ENCODE peak calls at places on chromosomes 7 and 10, in five cellular contexts. O is CD8-positive, alpha-beta T cell; D is Peyer's patch; V is mammary epithelial cell; L is MM.1S. P is an unnamed sample.

GRCh38 chr7:64744680-64745079 is 49.5 kb upstream of the ZNF138 start:
- DNase-seq in O (no peak), D (no peak), V (no peak), L (no peak), P (no peak)

GRCh38 chr7:24406053-24406561 is 122.1 kb downstream of the NPY start:
- DNase-seq in O (no peak), D (no peak), V (peak), L (peak), P (peak)

GRCh38 chr10:32054087-32054486 is 2.1 kb downstream of the KIF5B start:
- DNase-seq in O (no peak), D (no peak), V (peak), L (peak), P (no peak)

GRCh38 chr7:103031781-103032180 is 42.8 kb downstream of the FBXL13 start:
- DNase-seq in O (no peak), D (no peak), V (no peak), L (no peak), P (no peak)

GRCh38 chr7:25852249-25852994 is 299.6 kb upstream of the NFE2L3 start:
- DNase-seq in O (no peak), D (peak), V (no peak), L (peak), P (no peak)

GRCh38 chr7:66145404-66145843 is 30.8 kb downstream of the CRCP start:
- DNase-seq in O (no peak), D (no peak), V (no peak), L (no peak), P (no peak)

GRCh38 chr10:67788028-67788886 is 49.7 kb downstream of the DNAJC12 start:
- DNase-seq in O (peak), D (peak), V (no peak), L (peak), P (no peak)

GRCh38 chr10:126334272-126334671 is 54.0 kb downstream of the ADAM12 start:
- DNase-seq in O (no peak), D (no peak), V (no peak), L (no peak), P (no peak)

GRCh38 chr7:44587843-44588711 is 6.0 kb upstream of the TMED4 start:
- DNase-seq in O (peak), D (no peak), V (peak), L (peak), P (no peak)

GRCh38 chr7:157972914-157973313 is 614.7 kb downstream of the PTPRN2 start:
- DNase-seq in O (no peak), D (no peak), V (no peak), L (no peak), P (no peak)

GRCh38 chr10:88944813-88945212 is 7.8 kb downstream of the ACTA2 start:
- DNase-seq in O (no peak), D (no peak), V (no peak), L (peak), P (no peak)

GRCh38 chr7:6260291-6261183 is 11.9 kb downstream of the CYTH3 start:
- DNase-seq in O (no peak), D (no peak), V (no peak), L (no peak), P (no peak)

GRCh38 chr10:130105724-130106123 is 4.9 kb downstream of the C10orf143 start:
- DNase-seq in O (no peak), D (no peak), V (no peak), L (no peak), P (no peak)

GRCh38 chr10:111360260-111360925 is 283.6 kb downstream of the ADRA2A start:
- DNase-seq in O (peak), D (no peak), V (peak), L (peak), P (no peak)

GRCh38 chr10:71045188-71045841 is 156.9 kb upstream of the PCBD1 start:
- DNase-seq in O (no peak), D (no peak), V (no peak), L (no peak), P (no peak)

GRCh38 chr10:120989996-120990395 is 138.8 kb downstream of the WDR11 start:
- DNase-seq in O (no peak), D (no peak), V (no peak), L (no peak), P (no peak)

GRCh38 chr10:131875501-131875900 is 25.3 kb upstream of the PPP2R2D start:
- DNase-seq in O (no peak), D (no peak), V (no peak), L (no peak), P (no peak)

GRCh38 chr10:29533046-29533445 is 101.7 kb downstream of the SVIL start:
- DNase-seq in O (no peak), D (no peak), V (no peak), L (no peak), P (no peak)
- TF ChIP-seq CTCF in O (no peak), D (no peak), V (no peak), L (no peak), P (no peak)

GRCh38 chr10:79937256-79937635 is 11.7 kb downstream of the SFTPD start:
- DNase-seq in O (no peak), D (no peak), V (no peak), L (no peak), P (no peak)
- H3K27ac ChIP-seq in O (no peak), D (no peak), V (no peak), L (no peak), P (no peak)

GRCh38 chr7:113922049-113922448 is 3.2 kb upstream of the PPP1R3A start:
- DNase-seq in O (no peak), D (no peak), V (no peak), L (no peak), P (no peak)

GRCh38 chr7:113921363-113921762 is 2.6 kb upstream of the PPP1R3A start:
- DNase-seq in O (no peak), D (no peak), V (no peak), L (no peak), P (no peak)

GRCh38 chr7:113915991-113916390 is 2.8 kb downstream of the PPP1R3A start:
- DNase-seq in O (no peak), D (no peak), V (no peak), L (no peak), P (no peak)

GRCh38 chr7:113917840-113918239 is 969 bp downstream of the PPP1R3A start:
- DNase-seq in O (no peak), D (no peak), V (no peak), L (no peak), P (no peak)

DNA sequence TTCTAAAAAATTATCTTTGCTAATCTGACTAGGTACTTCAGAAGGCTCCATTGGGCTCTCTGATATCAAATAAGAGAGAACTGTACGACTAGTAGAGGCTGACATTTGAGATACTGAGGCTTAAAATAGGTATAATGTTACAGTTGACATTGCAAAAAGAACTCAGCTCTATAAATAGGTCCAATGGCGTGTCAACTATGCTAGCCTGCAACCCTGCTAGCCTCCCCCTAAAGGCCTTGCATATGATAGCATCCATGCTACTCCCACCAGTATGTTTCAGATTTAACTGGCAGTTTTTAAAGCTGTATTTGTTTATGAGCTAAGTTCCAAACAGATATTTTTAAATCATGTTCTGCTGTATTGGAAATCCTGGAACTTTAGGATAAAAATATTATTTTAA is at the start of gene PPP1R3A:
- DNase-seq in O (no peak), D (no peak), V (no peak), L (no peak), P (no peak)
- TF ChIP-seq CTCF in O (no peak), D (no peak), V (no peak), L (peak), P (no peak)

GRCh38 chr7:69962856-69963149 is 364.5 kb downstream of the AUTS2 start:
- DNase-seq in O (no peak), D (no peak), V (no peak), L (peak), P (no peak)
- H3K27ac ChIP-seq in O (no peak), D (no peak), V (no peak), L (peak), P (no peak)

GRCh38 chr10:86387221-86387794 is 20.7 kb upstream of the GRID1 start:
- DNase-seq in O (no peak), D (no peak), V (no peak), L (no peak), P (no peak)
- TF ChIP-seq CTCF in O (no peak), D (no peak), V (no peak), L (no peak), P (no peak)

DNA sequence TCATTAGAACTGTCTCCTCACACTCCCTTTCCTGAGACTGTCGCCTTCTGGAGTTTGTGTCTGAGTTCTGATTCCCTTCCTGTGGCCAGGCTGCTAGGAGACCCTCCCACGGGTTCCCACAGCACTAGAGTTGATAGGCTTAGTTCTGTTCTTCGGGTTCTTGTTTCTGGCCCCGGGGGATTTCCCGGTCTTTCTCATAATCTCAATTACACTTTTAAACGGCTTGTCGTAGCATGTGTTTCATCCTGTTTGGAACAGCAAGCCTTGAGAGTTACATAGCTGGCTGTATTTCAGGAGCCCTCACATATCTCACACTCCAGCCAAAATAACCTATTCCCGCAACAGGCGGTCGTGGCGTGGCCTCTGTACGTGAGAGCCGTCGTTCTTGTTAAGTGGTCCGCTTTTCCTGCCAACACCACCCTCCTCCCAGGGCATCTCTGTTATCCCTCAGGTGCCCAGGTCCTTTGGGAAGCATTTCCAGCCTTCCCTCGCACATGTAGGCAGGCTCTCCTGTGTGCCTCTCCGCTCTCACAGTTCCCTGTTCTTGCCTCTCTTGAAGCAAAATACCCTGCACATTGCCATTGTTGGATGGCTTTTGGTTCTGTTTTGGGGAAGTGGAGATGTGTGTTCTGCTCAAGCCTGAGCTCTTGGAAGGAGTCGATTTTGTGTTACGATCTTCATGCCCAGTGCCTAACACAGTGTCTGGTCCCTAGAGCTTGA is 46.0 kb downstream of the CDC123 start:
- DNase-seq in O (no peak), D (no peak), V (peak), L (no peak), P (peak)
- H3K27ac ChIP-seq in O (no peak), D (no peak), V (peak), L (no peak), P (peak)

GRCh38 chr7:122298131-122298530 is 6.4 kb downstream of the FEZF1 start:
- DNase-seq in O (no peak), D (no peak), V (no peak), L (peak), P (no peak)
- TF ChIP-seq CTCF in O (no peak), D (no peak), V (no peak), L (peak), P (no peak)

GRCh38 chr7:150949564-150949963 is 28.6 kb downstream of the KCNH2 start:
- DNase-seq in O (no peak), D (peak), V (no peak), L (no peak), P (no peak)
- H3K27ac ChIP-seq in O (no peak), D (no peak), V (no peak), L (no peak), P (no peak)

GRCh38 chr7:70588610-70589009 is 543.3 kb upstream of the GALNT17 start:
- DNase-seq in O (no peak), D (no peak), V (no peak), L (no peak), P (no peak)
- TF ChIP-seq CTCF in O (no peak), D (no peak), V (no peak), L (no peak), P (no peak)

DNA sequence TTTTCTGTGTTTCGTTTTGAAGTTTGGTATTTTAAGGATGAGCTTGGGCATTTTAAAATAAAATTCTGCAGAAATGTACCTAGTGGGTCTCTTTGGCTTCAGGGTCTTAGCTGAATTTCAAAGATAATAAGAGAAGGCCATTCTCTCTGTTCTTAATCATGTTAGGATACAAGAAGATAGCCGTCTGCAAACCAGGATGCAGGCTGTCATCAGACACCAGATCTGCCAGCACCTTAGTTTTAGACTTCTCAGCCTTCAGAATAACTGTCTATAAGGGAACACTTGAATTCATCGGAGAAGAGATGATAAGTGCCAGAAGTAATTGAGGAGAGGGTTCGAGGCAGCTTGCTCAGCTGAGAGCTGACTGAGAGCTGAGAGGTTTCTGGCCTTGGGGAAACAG is 202.1 kb downstream of the REEP3 start:
- DNase-seq in O (no peak), D (no peak), V (no peak), L (no peak), P (no peak)
- H3K27ac ChIP-seq in O (no peak), D (no peak), V (no peak), L (no peak), P (no peak)